ENCODE peak calls at places on chromosomes 12 and 14, in eight cellular contexts. Z is T-cell; A is ecto neural progenitor cell; W is head of caudate nucleus; K is activated CD8-positive, alpha-beta memory T cell treated with anti-CD3 and anti-CD28 coated beads for 24 hours; N is H4; Y is activated CD4-positive, alpha-beta T cell treated with anti-CD3 and anti-CD28 coated beads for 24 hours; S is midbrain. C is an unnamed sample.

GRCh38 chr14:29754134-29754533 is 173.5 kb downstream of the PRKD1 start:
- DNase-seq in Z (no peak), A (no peak), W (no peak), K (no peak), N (no peak), Y (no peak), S (no peak), C (no peak)

GRCh38 chr14:106185837-106186233 is 659.5 kb downstream of the TMEM121 start:
- DNase-seq in Z (peak; percentile 45), A (no peak), W (no peak), K (peak; percentile 82), N (no peak), Y (peak; percentile 39), S (no peak), C (no peak)

GRCh38 chr12:45435945-45436710 is 220.2 kb downstream of the ANO6 start:
- DNase-seq in Z (no peak), A (no peak), W (peak; percentile 38), K (no peak), N (no peak), Y (no peak), S (no peak), C (peak; percentile 52)

GRCh38 chr14:92759300-92759678 is 10.9 kb upstream of the LGMN start:
- DNase-seq in Z (no peak), A (no peak), W (peak; percentile 16), K (no peak), N (peak; percentile 69), Y (no peak), S (no peak), C (no peak)

GRCh38 chr14:101781240-101782061 is 19.9 kb downstream of the PPP2R5C start:
- DNase-seq in Z (no peak), A (peak; percentile 56), W (no peak), K (peak; percentile 83), N (no peak), Y (no peak), S (no peak), C (no peak)

GRCh38 chr12:109604902-109605536 is 31.4 kb downstream of the MVK start:
- DNase-seq in Z (no peak), A (peak; percentile 69), W (no peak), K (no peak), N (no peak), Y (no peak), S (no peak), C (no peak)

GRCh38 chr12:79573820-79574219 is 116.9 kb downstream of the PAWR start:
- DNase-seq in Z (no peak), A (no peak), W (no peak), K (no peak), N (no peak), Y (no peak), S (no peak), C (no peak)

GRCh38 chr12:95117178-95117599 is 43.8 kb upstream of the NR2C1 start:
- DNase-seq in Z (peak; percentile 33), A (peak; percentile 54), W (peak; percentile 82), K (peak; percentile 65), N (peak; percentile 68), Y (peak; percentile 49), S (peak; percentile 73), C (peak; percentile 83)

GRCh38 chr12:1911598-1912575 is 6.6 kb downstream of the CACNA2D4 start:
- DNase-seq in Z (no peak), A (peak; percentile 46), W (no peak), K (peak; percentile 43), N (peak; percentile 2), Y (no peak), S (no peak), C (peak; percentile 1)

GRCh38 chr12:94267907-94268575 is 119.7 kb downstream of the PLXNC1 start:
- DNase-seq in Z (no peak), A (no peak), W (no peak), K (no peak), N (no peak), Y (no peak), S (no peak), C (no peak)

GRCh38 chr12:74431821-74432220 is 105.8 kb upstream of the ATXN7L3B start:
- DNase-seq in Z (no peak), A (no peak), W (no peak), K (no peak), N (no peak), Y (no peak), S (no peak), C (no peak)

GRCh38 chr12:115636546-115636945 is 640.9 kb downstream of the MED13L start:
- DNase-seq in Z (no peak), A (no peak), W (no peak), K (no peak), N (no peak), Y (no peak), S (no peak), C (no peak)

GRCh38 chr14:98262566-98262965 is 1009.4 kb downstream of the BCL11B start:
- DNase-seq in Z (no peak), A (no peak), W (no peak), K (no peak), N (no peak), Y (no peak), S (no peak), C (no peak)

GRCh38 chr12:121025442-121026226 is 9.3 kb upstream of the C12orf43 start:
- DNase-seq in Z (no peak), A (no peak), W (no peak), K (no peak), N (no peak), Y (no peak), S (no peak), C (no peak)

GRCh38 chr12:75205556-75205955 is 4.1 kb downstream of the KCNC2 start:
- DNase-seq in Z (no peak), A (no peak), W (no peak), K (no peak), N (peak; percentile 12), Y (no peak), S (no peak), C (no peak)

GRCh38 chr14:24070285-24071143 is 848 bp upstream of the CPNE6 start:
- DNase-seq in Z (no peak), A (no peak), W (no peak), K (no peak), N (no peak), Y (no peak), S (no peak), C (no peak)

GRCh38 chr12:58161773-58162172 is 220.4 kb downstream of the ATP23 start:
- DNase-seq in Z (no peak), A (no peak), W (no peak), K (no peak), N (no peak), Y (no peak), S (no peak), C (no peak)

GRCh38 chr14:36518586-36519430 is 1.2 kb downstream of the NKX2-1 start:
- DNase-seq in Z (no peak), A (peak; percentile 59), W (no peak), K (no peak), N (no peak), Y (no peak), S (no peak), C (no peak)

GRCh38 chr12:106564678-106565329 is 18.0 kb upstream of the RFX4 start:
- DNase-seq in Z (no peak), A (no peak), W (peak; percentile 22), K (no peak), N (no peak), Y (no peak), S (no peak), C (no peak)

GRCh38 chr14:89236846-89237245 is 180.2 kb downstream of the FOXN3 start:
- DNase-seq in Z (no peak), A (no peak), W (no peak), K (no peak), N (no peak), Y (no peak), S (no peak), C (no peak)

GRCh38 chr12:15842106-15842505 is 40.1 kb upstream of the STRAP start:
- DNase-seq in Z (no peak), A (no peak), W (no peak), K (no peak), N (no peak), Y (no peak), S (no peak), C (no peak)

C was measured in Ammon's horn.